ENCODE peak calls at places on chromosomes 4 and X, in five cellular contexts. X, W, N, F and P are unnamed samples.

GRCh38 chr4:15836362-15836761 is 58.2 kb downstream of the CD38 start:
- DNase-seq in X (no peak), W (no peak), N (no peak), F (no peak), P (no peak)

GRCh38 chr4:122914292-122914904 is 8.0 kb downstream of the NUDT6 start:
- DNase-seq in X (no peak), W (no peak), N (no peak), F (no peak), P (no peak)

GRCh38 chrX:143994206-143994605 is 110.3 kb downstream of the UBE2NL start:
- DNase-seq in X (no peak), W (no peak), N (no peak), F (no peak), P (no peak)

GRCh38 chr4:140044314-140044991 is 109.5 kb downstream of the MAML3 start:
- DNase-seq in X (no peak), W (no peak), N (no peak), F (no peak), P (no peak)

GRCh38 chrX:9614016-9614415 is 149.2 kb downstream of the TBL1X start:
- DNase-seq in X (no peak), W (no peak), N (no peak), F (peak), P (no peak)

GRCh38 chr4:156547439-156547838 is 424.2 kb downstream of the PDGFC start:
- DNase-seq in X (no peak), W (no peak), N (no peak), F (peak), P (no peak)

GRCh38 chr4:156084312-156084811 is 130.7 kb upstream of the CTSO start:
- DNase-seq in X (no peak), W (no peak), N (no peak), F (no peak), P (peak)

GRCh38 chr4:173420324-173420752 is 21.4 kb upstream of the SCRG1 start:
- DNase-seq in X (no peak), W (no peak), N (no peak), F (peak), P (peak)

GRCh38 chr4:125735107-125735506 is 420.4 kb downstream of the FAT4 start:
- DNase-seq in X (no peak), W (no peak), N (no peak), F (peak), P (no peak)

GRCh38 chr4:184288451-184289178 is 70.9 kb upstream of the ENPP6 start:
- DNase-seq in X (no peak), W (no peak), N (peak), F (no peak), P (no peak)

GRCh38 chrX:135740683-135741149 is 27.3 kb downstream of the CT45A3 start:
- DNase-seq in X (no peak), W (no peak), N (peak), F (no peak), P (no peak)